ENCODE peak calls at places on chromosomes 1 and 21, in seven cellular contexts. R, W, E, V, C, N and A are unnamed samples.

GRCh38 chr1:222643603-222643936 is 25.7 kb downstream of the MIA3 start:
- DNase-seq in V (no peak), C (no peak), W (peak; percentile 8), R (no peak), N (no peak), E (no peak), A (no peak)

GRCh38 chr1:204443260-204443619 is 31.6 kb upstream of the PPP1R15B start:
- DNase-seq in R (no peak), W (no peak), V (no peak), C (no peak), N (no peak), E (no peak), A (no peak)

GRCh38 chr1:165862448-165862847 is 35.0 kb downstream of the UCK2 start:
- DNase-seq in N (no peak), E (no peak), R (no peak), C (no peak), W (no peak), V (no peak), A (no peak)

GRCh38 chr21:42118901-42119300 is 47.8 kb downstream of the UMODL1 start:
- DNase-seq in V (peak; percentile 17), N (no peak), W (no peak), E (no peak), R (no peak), C (no peak), A (no peak)

GRCh38 chr1:201429771-201430501 is 8.4 kb upstream of the TNNI1 start:
- DNase-seq in V (no peak), W (no peak), C (no peak), R (no peak), N (no peak), E (no peak), A (no peak)

GRCh38 chr21:40847956-40848355 is 998 bp upstream of the DSCAM start:
- DNase-seq in V (no peak), W (no peak), C (no peak), E (no peak), R (no peak), N (no peak), A (no peak)

GRCh38 chr1:46665983-46666382 is 2.2 kb downstream of the ATPAF1 start:
- DNase-seq in W (no peak), N (no peak), R (no peak), C (no peak), E (no peak), V (no peak), A (no peak)

GRCh38 chr21:43825936-43826622 is 36.7 kb downstream of the RRP1 start:
- DNase-seq in N (no peak), R (no peak), E (no peak), C (no peak), W (no peak), V (no peak), A (no peak)

GRCh38 chr1:40625076-40625475 is 40.4 kb downstream of the RIMS3 start:
- DNase-seq in C (no peak), N (no peak), R (no peak), E (no peak), V (peak; percentile 30), W (no peak), A (no peak)

GRCh38 chr1:201841265-201841912 is 12.4 kb downstream of the IPO9 start:
- DNase-seq in N (no peak), C (no peak), W (no peak), V (no peak), E (no peak), R (no peak), A (no peak)

GRCh38 chr1:183600136-183600535 is 9.9 kb upstream of the NCF2 start:
- DNase-seq in V (peak; percentile 93), C (no peak), W (no peak), E (peak; percentile 86), N (no peak), R (no peak), A (peak; percentile 95)

GRCh38 chr21:41943468-41944250 is 10.2 kb downstream of the C2CD2 start:
- DNase-seq in E (no peak), C (no peak), N (no peak), V (no peak), R (no peak), W (no peak), A (no peak)

GRCh38 chr1:91631718-91632330 is 131.2 kb downstream of the CDC7 start:
- DNase-seq in V (no peak), E (no peak), W (no peak), N (no peak), C (no peak), R (no peak), A (no peak)

GRCh38 chr1:151989131-151989868 is 4.4 kb downstream of the S100A10 start:
- DNase-seq in V (peak; percentile 97), W (peak; percentile 31), R (no peak), C (no peak), N (peak; percentile 18), E (peak; percentile 87), A (peak; percentile 85)

GRCh38 chr1:81097860-81098259 is 702.9 kb upstream of the ADGRL2 start:
- DNase-seq in N (no peak), W (no peak), C (no peak), E (no peak), V (no peak), R (no peak), A (no peak)